ENCODE peak calls at places on chromosome 17, in four cellular contexts. F is substantia nigra; D is A673; R is stimulated activated CD4-positive, alpha-beta T cell treated with anti-CD3 and anti-CD28 coated beads, Interleukin-4, amount 100 ng/mL, for 24 hours. I is an unnamed sample.

GRCh38 chr17:82692268-82692667 is 6.2 kb downstream of the RAB40B start:
- DNase-seq in F (no peak), D (no peak), R (no peak), I (no peak)

GRCh38 chr17:33519692-33520091 is 226.6 kb upstream of the ASIC2 start:
- DNase-seq in F (no peak), D (no peak), R (no peak), I (peak)

GRCh38 chr17:17846003-17846402 is 9.2 kb upstream of the SREBF1 start:
- DNase-seq in F (no peak), D (no peak), R (no peak), I (no peak)

GRCh38 chr17:70875729-70876344 is 706.5 kb downstream of the KCNJ2 start:
- DNase-seq in F (no peak), D (no peak), R (no peak), I (no peak)

GRCh38 chr17:48641541-48642058 is 15.4 kb upstream of the HOXB9 start:
- DNase-seq in F (no peak), D (no peak), R (no peak), I (no peak)

GRCh38 chr17:42577140-42577531 is 393 bp downstream of the PSMC3IP start:
- DNase-seq in F (no peak), D (no peak), R (no peak), I (no peak)

GRCh38 chr17:77892469-77893143 is 65.9 kb upstream of the TNRC6C start:
- DNase-seq in F (no peak), D (peak), R (no peak), I (no peak)

GRCh38 chr17:80427366-80428282 is 12.7 kb downstream of the ENDOV start:
- DNase-seq in F (no peak), D (no peak), R (no peak), I (no peak)

GRCh38 chr17:30589431-30589830 is 112.2 kb downstream of the GOSR1 start:
- DNase-seq in F (no peak), D (no peak), R (no peak), I (no peak)

GRCh38 chr17:81480140-81480917 is 32.3 kb downstream of the ACTG1 start:
- DNase-seq in F (no peak), D (peak), R (no peak), I (peak)

GRCh38 chr17:7841309-7841621 is 7.2 kb downstream of the KDM6B start:
- DNase-seq in F (peak), D (no peak), R (no peak), I (no peak)

GRCh38 chr17:49585422-49586027 is 9.9 kb downstream of the NXPH3 start:
- DNase-seq in F (no peak), D (no peak), R (no peak), I (no peak)

GRCh38 chr17:80025140-80025539 is 10.5 kb downstream of the TBC1D16 start:
- DNase-seq in F (no peak), D (peak), R (no peak), I (no peak)

GRCh38 chr17:72011561-72011960 is 109.3 kb upstream of the SOX9 start:
- DNase-seq in F (no peak), D (no peak), R (no peak), I (no peak)

GRCh38 chr17:18960241-18960665 is 8.3 kb downstream of the SLC5A10 start:
- DNase-seq in F (no peak), D (no peak), R (no peak), I (no peak)

GRCh38 chr17:81484195-81484979 is 28.2 kb downstream of the ACTG1 start:
- DNase-seq in F (peak), D (peak), R (peak), I (peak)

GRCh38 chr17:7541074-7541621 is 7.7 kb upstream of the TNFSF12 start:
- DNase-seq in F (no peak), D (no peak), R (no peak), I (no peak)

GRCh38 chr17:5485270-5486205 is at the start of gene DERL2:
- DNase-seq in F (no peak), D (peak), R (no peak), I (peak)

GRCh38 chr17:33862772-33863602 is 392.1 kb upstream of the CCL2 start:
- DNase-seq in F (no peak), D (no peak), R (no peak), I (no peak)

GRCh38 chr17:57243171-57243622 is 13.1 kb upstream of the MSI2 start:
- DNase-seq in F (peak), D (peak), R (peak), I (peak)

GRCh38 chr17:28499684-28500357 is 6.3 kb upstream of the FOXN1 start:
- DNase-seq in F (no peak), D (no peak), R (no peak), I (no peak)

GRCh38 chr17:4696432-4696796 is 7.5 kb downstream of the PELP1 start:
- DNase-seq in F (no peak), D (no peak), R (peak), I (no peak)

GRCh38 chr17:57679356-57679755 is 65.7 kb downstream of the CCDC182 start:
- DNase-seq in F (no peak), D (no peak), R (no peak), I (no peak)

GRCh38 chr17:47310186-47310733 is 13.5 kb upstream of the EFCAB13 start:
- DNase-seq in F (no peak), D (peak), R (no peak), I (no peak)

GRCh38 chr17:81516439-81516838 is 3.8 kb upstream of the ACTG1 start:
- DNase-seq in F (no peak), D (no peak), R (no peak), I (no peak)

GRCh38 chr17:41666708-41667279 is 21.9 kb upstream of the EIF1 start:
- DNase-seq in F (peak), D (peak), R (peak), I (peak)

GRCh38 chr17:67867591-67867990 is 42.3 kb downstream of the BPTF start:
- DNase-seq in F (no peak), D (no peak), R (no peak), I (no peak)

GRCh38 chr17:82492647-82493516 is 26.6 kb upstream of the FOXK2 start:
- DNase-seq in F (no peak), D (no peak), R (no peak), I (no peak)

GRCh38 chr17:33732116-33732515 is 439.0 kb upstream of the ASIC2 start:
- DNase-seq in F (no peak), D (peak), R (no peak), I (no peak)

GRCh38 chr17:29918922-29919856 is 10.8 kb downstream of the SSH2 start:
- DNase-seq in F (no peak), D (no peak), R (no peak), I (peak)

GRCh38 chr17:27320222-27320560 is 26.3 kb downstream of the WSB1 start:
- DNase-seq in F (no peak), D (no peak), R (no peak), I (no peak)

GRCh38 chr17:21177854-21178600 is 35.9 kb downstream of the TMEM11 start:
- DNase-seq in F (no peak), D (no peak), R (no peak), I (no peak)

GRCh38 chr17:75454193-75454592 is 2.2 kb upstream of the TMEM94 start:
- DNase-seq in F (no peak), D (no peak), R (no peak), I (peak)

GRCh38 chr17:75830168-75831031 is 13.8 kb downstream of the UNC13D start:
- DNase-seq in F (no peak), D (peak), R (peak), I (no peak)

GRCh38 chr17:12388206-12388605 is 277.5 kb upstream of the MYOCD start:
- DNase-seq in F (no peak), D (no peak), R (no peak), I (no peak)

GRCh38 chr17:57090560-57091185 is 5.6 kb downstream of the AKAP1 start:
- DNase-seq in F (no peak), D (no peak), R (no peak), I (no peak)

GRCh38 chr17:82917656-82918345 is 78.0 kb upstream of the ZNF750 start:
- DNase-seq in F (no peak), D (peak), R (peak), I (no peak)

GRCh38 chr17:72122002-72122310 is 1.1 kb downstream of the SOX9 start:
- DNase-seq in F (peak), D (peak), R (no peak), I (no peak)

I was measured in renal cortical epithelial cell.